ENCODE peak calls at places on chromosomes 11 and 22, in six cellular contexts. E, D, Z, J, I and H are unnamed samples.

GRCh38 chr22:37178350-37179125 is 9.5 kb downstream of the C1QTNF6 start:
- DNase-seq in Z (peak; percentile 87), D (no peak), E (no peak), J (no peak), I (peak; percentile 48), H (peak; percentile 67)

GRCh38 chr22:26756675-26757293 is 99.4 kb downstream of the MIAT start:
- DNase-seq in D (peak; percentile 4), Z (peak; percentile 52), J (peak; percentile 55), I (no peak), E (peak; percentile 61), H (no peak)

GRCh38 chr11:17541330-17541885 is 2.8 kb downstream of the USH1C start:
- DNase-seq in J (peak; percentile 5), Z (no peak), I (no peak), E (no peak), D (no peak), H (no peak)

GRCh38 chr11:26276798-26277424 is 55.0 kb upstream of the ANO3 start:
- DNase-seq in I (no peak), D (peak; percentile 6), Z (no peak), J (peak; percentile 20), E (peak; percentile 18), H (peak; percentile 63)

GRCh38 chr11:115222218-115222862 is 281.9 kb downstream of the CADM1 start:
- DNase-seq in D (peak; percentile 55), J (no peak), I (no peak), Z (no peak), E (no peak), H (no peak)

GRCh38 chr11:67648796-67649613 is 1.5 kb downstream of the ACY3 start:
- DNase-seq in Z (no peak), I (no peak), D (no peak), J (no peak), E (no peak), H (no peak)

GRCh38 chr11:28649922-28650321 is 541.7 kb downstream of the METTL15 start:
- DNase-seq in E (no peak), I (no peak), D (no peak), Z (no peak), J (no peak), H (no peak)

GRCh38 chr22:48486163-48486957 is 1341.3 kb downstream of the BRD1 start:
- DNase-seq in D (no peak), I (no peak), Z (peak; percentile 28), E (no peak), J (no peak), H (no peak)

GRCh38 chr11:271316-271715 is 6.9 kb upstream of the NLRP6 start:
- DNase-seq in I (no peak), Z (peak; percentile 42), E (no peak), D (no peak), J (no peak), H (no peak)

GRCh38 chr22:19869497-19870152 is 15.0 kb upstream of the GNB1L start:
- DNase-seq in Z (peak; percentile 43), I (no peak), E (peak; percentile 12), J (no peak), D (no peak), H (no peak)

GRCh38 chr11:8059030-8059429 is 22.0 kb upstream of the TUB start:
- DNase-seq in J (no peak), D (no peak), Z (no peak), I (no peak), E (no peak), H (no peak)

GRCh38 chr11:17760102-17761029 is 25.8 kb downstream of the KCNC1 start:
- DNase-seq in E (no peak), D (no peak), J (peak; percentile 51), Z (peak; percentile 78), I (no peak), H (peak; percentile 38)

GRCh38 chr22:23107487-23108323 is 34.1 kb downstream of the RSPH14 start:
- DNase-seq in J (no peak), E (no peak), D (peak; percentile 45), Z (no peak), I (no peak), H (no peak)

GRCh38 chr11:67044496-67044895 is 12.2 kb upstream of the RHOD start:
- DNase-seq in Z (no peak), E (no peak), D (no peak), J (no peak), I (no peak), H (no peak)

GRCh38 chr11:104705475-104706195 is 192.6 kb downstream of the CASP12 start:
- DNase-seq in E (peak; percentile 47), Z (peak; percentile 44), J (peak; percentile 10), D (no peak), I (peak; percentile 100), H (no peak)

GRCh38 chr11:44765026-44765595 is 38.3 kb downstream of the TSPAN18 start:
- DNase-seq in I (no peak), Z (no peak), D (no peak), J (no peak), E (no peak), H (no peak)

GRCh38 chr11:45272701-45273100 is 13.4 kb downstream of the SYT13 start:
- DNase-seq in J (no peak), D (no peak), E (no peak), Z (no peak), I (no peak), H (peak; percentile 37)

GRCh38 chr11:60899021-60899936 is 7.1 kb downstream of the PRPF19 start:
- DNase-seq in Z (no peak), I (no peak), J (no peak), D (peak; percentile 49), E (no peak), H (peak; percentile 76)

GRCh38 chr11:63999349-64000025 is 13.2 kb downstream of the OTUB1 start:
- DNase-seq in D (no peak), E (peak; percentile 41), J (peak; percentile 53), I (no peak), Z (no peak), H (no peak)

GRCh38 chr11:13983081-13983751 is 20.7 kb downstream of the SPON1 start:
- DNase-seq in Z (no peak), E (no peak), I (no peak), J (no peak), D (no peak), H (no peak)

GRCh38 chr11:57761301-57762234 is at the start of gene CTNND1:
- DNase-seq in D (peak; percentile 90), Z (peak; percentile 89), E (no peak), J (peak; percentile 84), I (peak; percentile 58), H (peak; percentile 97)

GRCh38 chr11:15967166-15967565 is 389.2 kb downstream of the SOX6 start:
- DNase-seq in Z (no peak), J (no peak), D (no peak), E (no peak), I (no peak), H (peak; percentile 33)

GRCh38 chr11:34916810-34917780 is 677 bp downstream of the PDHX start:
- DNase-seq in D (no peak), J (no peak), I (no peak), E (no peak), Z (no peak), H (no peak)

GRCh38 chr11:133815636-133816035 is 29.7 kb downstream of the SPATA19 start:
- DNase-seq in D (no peak), I (no peak), J (no peak), Z (no peak), E (no peak), H (no peak)

GRCh38 chr11:78690588-78690987 is 115.9 kb upstream of the NARS2 start:
- DNase-seq in D (no peak), J (no peak), I (no peak), Z (no peak), E (no peak), H (no peak)

GRCh38 chr11:122322369-122322768 is 206.4 kb upstream of the BLID start:
- DNase-seq in J (no peak), Z (no peak), I (peak; percentile 85), E (no peak), D (no peak), H (no peak)